ENCODE peak calls at places on chromosomes 16 and 17, in eight cellular contexts. F, O, N, I, S, G, B and E are unnamed samples.

GRCh38 chr16:53784312-53784711 is 80.4 kb downstream of the FTO start:
- DNase-seq in F (peak), O (no peak), N (no peak), I (no peak), S (no peak), G (no peak), B (no peak), E (peak)

GRCh38 chr17:7367083-7367482 is 12.1 kb downstream of the TMEM95 start:
- DNase-seq in F (no peak), O (no peak), N (no peak), I (no peak), S (no peak), G (no peak), B (no peak), E (no peak)

GRCh38 chr17:57595942-57596695 is 149.0 kb downstream of the CCDC182 start:
- DNase-seq in F (no peak), O (no peak), N (no peak), I (no peak), S (no peak), G (no peak), B (no peak), E (no peak)

GRCh38 chr17:18038149-18038850 is 668 bp downstream of the ATPAF2 start:
- DNase-seq in F (no peak), O (no peak), N (no peak), I (no peak), S (no peak), G (no peak), B (no peak), E (peak)

GRCh38 chr17:33242725-33243124 is 50.4 kb downstream of the ASIC2 start:
- DNase-seq in F (no peak), O (no peak), N (no peak), I (no peak), S (no peak), G (no peak), B (no peak), E (no peak)

GRCh38 chr16:4982056-4982867 is 24.1 kb downstream of the SEC14L5 start:
- DNase-seq in F (no peak), O (no peak), N (no peak), I (peak), S (no peak), G (no peak), B (peak), E (no peak)

GRCh38 chr16:89195521-89196171 is 4.7 kb downstream of the SLC22A31 start:
- DNase-seq in F (no peak), O (no peak), N (no peak), I (no peak), S (no peak), G (no peak), B (no peak), E (no peak)

GRCh38 chr16:70699696-70700095 is 13.8 kb upstream of the MTSS2 start:
- DNase-seq in F (no peak), O (no peak), N (no peak), I (no peak), S (no peak), G (no peak), B (no peak), E (no peak)

GRCh38 chr16:641326-642188 is at the start of gene MCRIP2:
- DNase-seq in F (peak), O (peak), N (no peak), I (peak), S (peak), G (peak), B (peak), E (peak)

GRCh38 chr17:40659909-40660308 is 5.1 kb downstream of the KRT222 start:
- DNase-seq in F (no peak), O (no peak), N (no peak), I (no peak), S (no peak), G (no peak), B (no peak), E (no peak)

GRCh38 chr17:78868391-78868790 is 27.8 kb upstream of the USP36 start:
- DNase-seq in F (no peak), O (no peak), N (no peak), I (no peak), S (no peak), G (no peak), B (no peak), E (no peak)

GRCh38 chr16:58418601-58419000 is 26.3 kb downstream of the GINS3 start:
- DNase-seq in F (peak), O (no peak), N (no peak), I (peak), S (no peak), G (no peak), B (peak), E (no peak)

GRCh38 chr17:81641825-81642489 is 5.0 kb downstream of the TSPAN10 start:
- DNase-seq in F (peak), O (no peak), N (no peak), I (no peak), S (no peak), G (no peak), B (no peak), E (peak)

GRCh38 chr17:16352303-16352837 is 899 bp downstream of the CENPV start:
- DNase-seq in F (no peak), O (no peak), N (peak), I (peak), S (peak), G (peak), B (peak), E (peak)

GRCh38 chr17:9432867-9433495 is 142.6 kb downstream of the STX8 start:
- DNase-seq in F (no peak), O (no peak), N (no peak), I (no peak), S (no peak), G (no peak), B (no peak), E (no peak)

GRCh38 chr16:24836836-24837235 is 8.9 kb upstream of the SLC5A11 start:
- DNase-seq in F (no peak), O (no peak), N (no peak), I (no peak), S (no peak), G (no peak), B (no peak), E (no peak)

GRCh38 chr17:29996458-29996857 is 55.0 kb downstream of the EFCAB5 start:
- DNase-seq in F (no peak), O (no peak), N (no peak), I (no peak), S (no peak), G (no peak), B (no peak), E (no peak)

GRCh38 chr17:19346351-19347255 is 15.9 kb downstream of the B9D1 start:
- DNase-seq in F (peak), O (no peak), N (peak), I (peak), S (no peak), G (no peak), B (peak), E (peak)

GRCh38 chr16:30004424-30004776 is 6.4 kb downstream of the DOC2A start:
- DNase-seq in F (no peak), O (no peak), N (no peak), I (no peak), S (no peak), G (peak), B (no peak), E (no peak)

GRCh38 chr17:59366040-59366757 is 34.7 kb downstream of the YPEL2 start:
- DNase-seq in F (peak), O (no peak), N (peak), I (no peak), S (no peak), G (no peak), B (no peak), E (no peak)

GRCh38 chr16:87780385-87780989 is 14.7 kb upstream of the KLHDC4 start:
- DNase-seq in F (no peak), O (peak), N (no peak), I (peak), S (peak), G (peak), B (peak), E (no peak)

GRCh38 chr17:61088556-61088955 is 311.1 kb upstream of the TBX2 start:
- DNase-seq in F (peak), O (no peak), N (no peak), I (no peak), S (no peak), G (no peak), B (no peak), E (no peak)

GRCh38 chr16:48160575-48160974 is 4.8 kb upstream of the ABCC12 start:
- DNase-seq in F (no peak), O (no peak), N (no peak), I (no peak), S (no peak), G (no peak), B (no peak), E (no peak)

GRCh38 chr16:66508261-66508913 is 41.5 kb downstream of the TK2 start:
- DNase-seq in F (peak), O (no peak), N (no peak), I (no peak), S (no peak), G (no peak), B (no peak), E (peak)